ENCODE peak calls at places on chromosome 21, in ten cellular contexts. One of them, this sample, is unnamed.

GRCh38 chr21:31276663-31277062 is 67.4 kb downstream of the TIAM1 start:
- DNase-seq in mucosa of descending colon: no peak
- DNase-seq in IMR-90: no peak
- DNase-seq in esophagus muscularis mucosa: no peak
- DNase-seq in small intestine: no peak
- DNase-seq in K562: no peak
- DNase-seq in sigmoid colon: no peak
- DNase-seq in lung: no peak
- DNase-seq in tibial artery: no peak
- DNase-seq in neuronal stem cell: no peak
- DNase-seq in this sample: no peak

GRCh38 chr21:43574741-43575465 is 84.4 kb downstream of the HSF2BP start:
- DNase-seq in small intestine: no peak
- DNase-seq in tibial artery: peak; percentile 88
- DNase-seq in lung: no peak
- DNase-seq in IMR-90: no peak
- DNase-seq in sigmoid colon: peak; percentile 91
- DNase-seq in mucosa of descending colon: no peak
- DNase-seq in neuronal stem cell: no peak
- DNase-seq in esophagus muscularis mucosa: no peak
- DNase-seq in K562: no peak
- DNase-seq in this sample: no peak

GRCh38 chr21:23496729-23497128 is 2110.6 kb downstream of the MRPL39 start:
- DNase-seq in small intestine: no peak
- DNase-seq in lung: no peak
- DNase-seq in esophagus muscularis mucosa: no peak
- DNase-seq in tibial artery: no peak
- DNase-seq in neuronal stem cell: no peak
- DNase-seq in K562: no peak
- DNase-seq in IMR-90: no peak
- DNase-seq in sigmoid colon: no peak
- DNase-seq in mucosa of descending colon: no peak
- DNase-seq in this sample: no peak

GRCh38 chr21:34029724-34030528 is 43.5 kb upstream of the MRPS6 start:
- DNase-seq in K562: peak; percentile 85
- DNase-seq in esophagus muscularis mucosa: no peak
- DNase-seq in IMR-90: peak; percentile 82
- DNase-seq in mucosa of descending colon: no peak
- DNase-seq in sigmoid colon: no peak
- DNase-seq in lung: peak; percentile 40
- DNase-seq in neuronal stem cell: peak; percentile 58
- DNase-seq in small intestine: peak; percentile 68
- DNase-seq in tibial artery: no peak
- DNase-seq in this sample: peak; percentile 45

GRCh38 chr21:28818663-28819278 is 173.9 kb downstream of the LTN1 start:
- DNase-seq in small intestine: no peak
- DNase-seq in tibial artery: no peak
- DNase-seq in neuronal stem cell: no peak
- DNase-seq in K562: no peak
- DNase-seq in lung: no peak
- DNase-seq in IMR-90: no peak
- DNase-seq in esophagus muscularis mucosa: no peak
- DNase-seq in sigmoid colon: no peak
- DNase-seq in mucosa of descending colon: no peak
- DNase-seq in this sample: no peak

GRCh38 chr21:34865922-34866271 is 183.2 kb downstream of the RUNX1 start:
- DNase-seq in mucosa of descending colon: no peak
- DNase-seq in K562: no peak
- DNase-seq in sigmoid colon: no peak
- DNase-seq in IMR-90: no peak
- DNase-seq in tibial artery: no peak
- DNase-seq in esophagus muscularis mucosa: no peak
- DNase-seq in small intestine: no peak
- DNase-seq in lung: no peak
- DNase-seq in neuronal stem cell: no peak
- DNase-seq in this sample: no peak

GRCh38 chr21:21682172-21682571 is 684.0 kb downstream of the NCAM2 start:
- DNase-seq in mucosa of descending colon: no peak
- DNase-seq in sigmoid colon: no peak
- DNase-seq in small intestine: no peak
- DNase-seq in tibial artery: no peak
- DNase-seq in K562: no peak
- DNase-seq in esophagus muscularis mucosa: no peak
- DNase-seq in neuronal stem cell: no peak
- DNase-seq in IMR-90: peak; percentile 47
- DNase-seq in lung: no peak
- DNase-seq in this sample: no peak

GRCh38 chr21:45721656-45722055 is 78.1 kb downstream of the PCBP3 start:
- DNase-seq in IMR-90: peak; percentile 36
- DNase-seq in neuronal stem cell: no peak
- DNase-seq in mucosa of descending colon: no peak
- DNase-seq in lung: no peak
- DNase-seq in K562: no peak
- DNase-seq in tibial artery: no peak
- DNase-seq in small intestine: no peak
- DNase-seq in esophagus muscularis mucosa: no peak
- DNase-seq in sigmoid colon: no peak
- DNase-seq in this sample: no peak

GRCh38 chr21:25936776-25937175 is 202.0 kb downstream of the GABPA start:
- DNase-seq in lung: no peak
- DNase-seq in neuronal stem cell: no peak
- DNase-seq in tibial artery: no peak
- DNase-seq in sigmoid colon: no peak
- DNase-seq in K562: no peak
- DNase-seq in small intestine: no peak
- DNase-seq in mucosa of descending colon: no peak
- DNase-seq in IMR-90: peak; percentile 15
- DNase-seq in esophagus muscularis mucosa: no peak
- DNase-seq in this sample: no peak

GRCh38 chr21:27277122-27277521 is 310.2 kb upstream of the ADAMTS5 start:
- DNase-seq in tibial artery: no peak
- DNase-seq in esophagus muscularis mucosa: no peak
- DNase-seq in K562: no peak
- DNase-seq in small intestine: no peak
- DNase-seq in IMR-90: peak; percentile 76
- DNase-seq in mucosa of descending colon: no peak
- DNase-seq in sigmoid colon: no peak
- DNase-seq in lung: no peak
- DNase-seq in neuronal stem cell: no peak
- DNase-seq in this sample: no peak

GRCh38 chr21:34684174-34684876 is 15.5 kb downstream of the CLIC6 start:
- DNase-seq in IMR-90: no peak
- DNase-seq in sigmoid colon: no peak
- DNase-seq in tibial artery: no peak
- DNase-seq in lung: no peak
- DNase-seq in small intestine: no peak
- DNase-seq in K562: no peak
- DNase-seq in neuronal stem cell: no peak
- DNase-seq in esophagus muscularis mucosa: no peak
- DNase-seq in mucosa of descending colon: no peak
- DNase-seq in this sample: no peak

GRCh38 chr21:44742418-44743153 is 31.2 kb upstream of the TSPEAR start:
- DNase-seq in sigmoid colon: no peak
- DNase-seq in mucosa of descending colon: no peak
- DNase-seq in IMR-90: peak; percentile 4
- DNase-seq in neuronal stem cell: no peak
- DNase-seq in small intestine: peak; percentile 38
- DNase-seq in tibial artery: no peak
- DNase-seq in K562: no peak
- DNase-seq in esophagus muscularis mucosa: no peak
- DNase-seq in lung: no peak
- DNase-seq in this sample: no peak

GRCh38 chr21:28393279-28393678 is 599.4 kb downstream of the LTN1 start:
- DNase-seq in mucosa of descending colon: peak; percentile 53
- DNase-seq in sigmoid colon: no peak
- DNase-seq in esophagus muscularis mucosa: no peak
- DNase-seq in small intestine: peak; percentile 95
- DNase-seq in lung: no peak
- DNase-seq in IMR-90: peak; percentile 21
- DNase-seq in tibial artery: no peak
- DNase-seq in neuronal stem cell: no peak
- DNase-seq in K562: no peak
- DNase-seq in this sample: no peak

GRCh38 chr21:36169465-36170128 is 13.0 kb downstream of the DOP1B start:
- DNase-seq in lung: no peak
- DNase-seq in K562: no peak
- DNase-seq in esophagus muscularis mucosa: no peak
- DNase-seq in sigmoid colon: no peak
- DNase-seq in mucosa of descending colon: peak; percentile 36
- DNase-seq in tibial artery: no peak
- DNase-seq in small intestine: no peak
- DNase-seq in IMR-90: no peak
- DNase-seq in neuronal stem cell: no peak
- DNase-seq in this sample: no peak

GRCh38 chr21:44482581-44483287 is 27.4 kb downstream of the LRRC3 start:
- DNase-seq in esophagus muscularis mucosa: no peak
- DNase-seq in mucosa of descending colon: no peak
- DNase-seq in lung: no peak
- DNase-seq in K562: no peak
- DNase-seq in IMR-90: no peak
- DNase-seq in tibial artery: no peak
- DNase-seq in small intestine: no peak
- DNase-seq in sigmoid colon: no peak
- DNase-seq in neuronal stem cell: no peak
- DNase-seq in this sample: no peak

GRCh38 chr21:45130324-45130774 is 56.0 kb downstream of the ADARB1 start:
- DNase-seq in IMR-90: peak; percentile 84
- DNase-seq in K562: no peak
- DNase-seq in small intestine: peak; percentile 45
- DNase-seq in tibial artery: peak; percentile 81
- DNase-seq in mucosa of descending colon: no peak
- DNase-seq in lung: no peak
- DNase-seq in sigmoid colon: peak; percentile 85
- DNase-seq in neuronal stem cell: no peak
- DNase-seq in esophagus muscularis mucosa: no peak
- DNase-seq in this sample: peak; percentile 50

DNA sequence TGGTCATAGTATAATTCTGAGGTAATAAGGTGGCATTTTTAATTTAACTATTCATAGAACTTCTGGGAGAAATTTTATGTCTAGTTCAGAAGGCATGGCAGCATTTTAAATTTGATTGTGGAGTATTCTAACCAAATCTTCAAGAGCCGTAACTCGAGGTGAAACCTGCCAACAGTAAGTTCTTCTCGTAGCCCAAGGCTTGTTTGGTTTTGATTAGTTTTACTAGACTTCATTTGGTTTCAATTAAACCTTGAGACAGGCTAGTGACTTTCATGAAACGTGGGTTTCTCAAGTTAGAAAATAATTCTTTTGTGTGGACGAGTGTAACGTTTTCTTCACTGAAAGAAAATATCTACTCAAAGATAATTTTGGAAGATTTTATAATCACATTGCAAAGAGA is 395.5 kb downstream of the USP25 start:
- DNase-seq in sigmoid colon: no peak
- DNase-seq in IMR-90: no peak
- DNase-seq in esophagus muscularis mucosa: no peak
- DNase-seq in small intestine: no peak
- DNase-seq in tibial artery: no peak
- DNase-seq in neuronal stem cell: no peak
- DNase-seq in mucosa of descending colon: no peak
- DNase-seq in lung: no peak
- DNase-seq in K562: no peak
- DNase-seq in this sample: no peak
- H3K9me3 ChIP-seq in sigmoid colon: no peaks in the 10 kb centered on the region
- H3K9me3 ChIP-seq in IMR-90: no peaks in the 10 kb centered on the region
- H3K9me3 ChIP-seq in esophagus muscularis mucosa: no peaks in the 10 kb centered on the region
- H3K9me3 ChIP-seq in small intestine: no peaks in the 10 kb centered on the region
- H3K9me3 ChIP-seq in tibial artery: peaks cover 5% of the 10 kb centered on the region
- H3K9me3 ChIP-seq in neuronal stem cell: no peaks in the 10 kb centered on the region
- H3K9me3 ChIP-seq in mucosa of descending colon: peaks cover 5% of the 10 kb centered on the region
- H3K9me3 ChIP-seq in lung: no peaks in the 10 kb centered on the region
- H3K9me3 ChIP-seq in K562: no peaks in the 10 kb centered on the region
- H3K9me3 ChIP-seq in this sample: peaks cover 13% of the 10 kb centered on the region

GRCh38 chr21:17610862-17611261 is 1.8 kb downstream of the BTG3 start:
- DNase-seq in esophagus muscularis mucosa: no peak
- DNase-seq in sigmoid colon: peak; percentile 65
- DNase-seq in neuronal stem cell: no peak
- DNase-seq in K562: no peak
- DNase-seq in small intestine: peak; percentile 24
- DNase-seq in mucosa of descending colon: no peak
- DNase-seq in IMR-90: peak; percentile 11
- DNase-seq in tibial artery: no peak
- DNase-seq in lung: no peak
- DNase-seq in this sample: peak; percentile 8
- H3K4me3 ChIP-seq in esophagus muscularis mucosa: peak overlapping the region; percentile 90
- H3K4me3 ChIP-seq in sigmoid colon: peak overlapping the region; percentile 85
- H3K4me3 ChIP-seq in neuronal stem cell: no peak overlapping the region
- H3K4me3 ChIP-seq in K562: peak overlapping the region; percentile 93
- H3K4me3 ChIP-seq in small intestine: peak overlapping the region; percentile 76
- H3K4me3 ChIP-seq in mucosa of descending colon: no peak overlapping the region
- H3K4me3 ChIP-seq in IMR-90: peak overlapping the region; percentile 71
- H3K4me3 ChIP-seq in tibial artery: peak overlapping the region; percentile 74
- H3K4me3 ChIP-seq in lung: no peak overlapping the region
- H3K4me3 ChIP-seq in this sample: peak overlapping the region; percentile 88

DNA sequence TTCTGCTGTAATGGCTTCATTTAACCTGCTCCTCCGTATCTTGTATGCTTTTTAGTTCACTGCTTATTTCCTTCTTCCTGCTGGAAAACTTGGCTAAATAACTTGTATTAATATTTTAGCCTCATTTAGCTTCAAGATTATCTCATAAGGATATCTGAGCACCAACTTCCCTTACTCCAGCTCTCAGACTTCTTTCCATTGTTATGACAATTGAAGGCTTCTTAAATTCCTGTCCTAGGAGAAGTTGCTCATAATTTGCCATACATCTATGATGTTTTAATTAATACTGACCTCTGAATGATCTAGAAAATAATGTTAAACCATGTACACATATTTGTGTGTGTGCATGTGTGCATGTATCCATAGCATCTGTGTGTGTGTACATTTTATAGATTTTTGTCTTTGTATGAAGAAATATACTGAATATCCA is 1524.4 kb upstream of the TPTE start:
- DNase-seq in sigmoid colon: no peak
- DNase-seq in small intestine: no peak
- DNase-seq in lung: no peak
- DNase-seq in IMR-90: no peak
- DNase-seq in K562: no peak
- DNase-seq in mucosa of descending colon: no peak
- DNase-seq in esophagus muscularis mucosa: no peak
- DNase-seq in tibial artery: no peak
- DNase-seq in neuronal stem cell: no peak
- DNase-seq in this sample: no peak
- H3K9me3 ChIP-seq in sigmoid colon: no peaks in the 10 kb centered on the region
- H3K9me3 ChIP-seq in small intestine: peaks cover 8% of the 10 kb centered on the region
- H3K9me3 ChIP-seq in lung: peaks cover 5% of the 10 kb centered on the region
- H3K9me3 ChIP-seq in IMR-90: peaks cover 19% of the 10 kb centered on the region
- H3K9me3 ChIP-seq in K562: no peaks in the 10 kb centered on the region
- H3K9me3 ChIP-seq in mucosa of descending colon: peaks cover 52% of the 10 kb centered on the region
- H3K9me3 ChIP-seq in esophagus muscularis mucosa: no peaks in the 10 kb centered on the region
- H3K9me3 ChIP-seq in tibial artery: no peaks in the 10 kb centered on the region
- H3K9me3 ChIP-seq in neuronal stem cell: peaks cover 22% of the 10 kb centered on the region
- H3K9me3 ChIP-seq in this sample: no peaks in the 10 kb centered on the region

DNA sequence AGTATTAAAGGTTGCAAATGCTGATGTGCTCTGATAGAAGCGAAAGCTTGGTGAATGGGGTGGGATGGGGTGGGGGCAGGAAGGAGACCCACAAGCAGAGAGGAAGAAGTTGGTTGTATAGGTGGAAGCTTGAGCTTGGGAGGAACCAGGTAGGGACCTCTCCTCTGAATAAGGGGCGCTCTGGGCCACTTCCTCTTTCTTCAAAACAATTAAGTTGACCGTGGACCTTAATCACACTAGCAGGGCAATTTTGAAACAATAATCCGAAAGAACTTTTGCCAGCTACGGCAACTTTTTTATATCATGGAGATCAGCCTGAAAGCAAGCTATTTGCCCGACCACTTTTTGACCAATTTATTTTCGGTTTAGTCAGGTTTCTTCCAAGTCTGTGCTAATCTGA is 1.9 kb upstream of the DYRK1A start:
- DNase-seq in sigmoid colon: no peak
- DNase-seq in neuronal stem cell: no peak
- DNase-seq in tibial artery: no peak
- DNase-seq in IMR-90: no peak
- DNase-seq in small intestine: peak; percentile 30
- DNase-seq in lung: no peak
- DNase-seq in K562: no peak
- DNase-seq in esophagus muscularis mucosa: no peak
- DNase-seq in mucosa of descending colon: no peak
- DNase-seq in this sample: no peak
- H3K4me3 ChIP-seq in sigmoid colon: peak overlapping the region; percentile 95
- H3K4me3 ChIP-seq in neuronal stem cell: no peak overlapping the region
- H3K4me3 ChIP-seq in tibial artery: no peak overlapping the region
- H3K4me3 ChIP-seq in IMR-90: no peak overlapping the region
- H3K4me3 ChIP-seq in small intestine: no peak overlapping the region
- H3K4me3 ChIP-seq in lung: no peak overlapping the region
- H3K4me3 ChIP-seq in K562: peak overlapping the region; percentile 72
- H3K4me3 ChIP-seq in esophagus muscularis mucosa: peak overlapping the region; percentile 79
- H3K4me3 ChIP-seq in mucosa of descending colon: no peak overlapping the region
- H3K4me3 ChIP-seq in this sample: no peak overlapping the region